ENCODE peak calls at places on chromosomes 7 and 10, in eight cellular contexts. Y, J, E, X, G, R, S and V are unnamed samples.

GRCh38 chr10:1752153-1752552 is 14.8 kb upstream of the ADARB2 start:
- DNase-seq in E (no peak), J (no peak), S (no peak), Y (no peak), X (no peak), G (no peak), R (no peak), V (no peak)

GRCh38 chr7:47973739-47974138 is 5.7 kb downstream of the HUS1 start:
- DNase-seq in X (no peak), J (no peak), E (no peak), Y (no peak), S (no peak), G (no peak), R (no peak), V (no peak)

GRCh38 chr10:89373916-89374711 is 3.7 kb upstream of the IFIT1B start:
- DNase-seq in Y (peak), R (peak), G (no peak), J (no peak), X (no peak), E (peak), S (peak), V (no peak)

GRCh38 chr7:104960741-104961479 is 53.1 kb upstream of the KMT2E start:
- DNase-seq in S (no peak), G (peak), X (no peak), J (no peak), R (no peak), Y (no peak), E (no peak), V (no peak)

GRCh38 chr7:148609045-148609725 is 18.6 kb downstream of the C7orf33 start:
- DNase-seq in R (peak), G (no peak), E (no peak), J (no peak), Y (no peak), X (no peak), S (no peak), V (no peak)

GRCh38 chr10:88318803-88319202 is 264.3 kb downstream of the RNLS start:
- DNase-seq in S (no peak), G (no peak), X (no peak), J (no peak), E (no peak), R (no peak), Y (no peak), V (no peak)

GRCh38 chr7:43112941-43113621 is 634 bp downstream of the HECW1 start:
- DNase-seq in G (peak), Y (no peak), E (peak), J (peak), S (no peak), R (peak), X (no peak), V (no peak)

GRCh38 chr10:60271319-60272040 is 118.2 kb downstream of the ANK3 start:
- DNase-seq in X (no peak), Y (no peak), S (no peak), G (no peak), J (no peak), R (no peak), E (no peak), V (no peak)

GRCh38 chr10:123512881-123513822 is 153.0 kb upstream of the GPR26 start:
- DNase-seq in X (no peak), G (no peak), J (no peak), E (no peak), Y (no peak), R (no peak), S (no peak), V (no peak)

GRCh38 chr10:76918106-76918505 is 719.5 kb downstream of the KCNMA1 start:
- DNase-seq in R (no peak), E (no peak), J (no peak), Y (no peak), X (no peak), G (no peak), S (no peak), V (no peak)

GRCh38 chr10:51204076-51204475 is 129.8 kb downstream of the PRKG1 start:
- DNase-seq in S (no peak), R (no peak), E (no peak), Y (no peak), G (no peak), X (no peak), J (no peak), V (no peak)

GRCh38 chr7:111835066-111835465 is 272.8 kb upstream of the IMMP2L start:
- DNase-seq in Y (no peak), J (no peak), S (peak), R (peak), G (peak), X (peak), E (no peak), V (no peak)

GRCh38 chr10:128869101-128869712 is 597.8 kb upstream of the MGMT start:
- DNase-seq in X (no peak), G (no peak), J (no peak), E (no peak), S (no peak), R (no peak), Y (no peak), V (no peak)

GRCh38 chr7:19368540-19368939 is 223.3 kb upstream of the FERD3L start:
- DNase-seq in R (no peak), X (no peak), J (no peak), Y (no peak), E (no peak), S (no peak), G (no peak), V (no peak)

GRCh38 chr10:80660736-80661135 is 123.0 kb downstream of the SH2D4B start:
- DNase-seq in X (no peak), S (no peak), R (no peak), E (no peak), J (no peak), G (peak), Y (peak), V (no peak)

GRCh38 chr10:98433881-98434732 is 12.6 kb downstream of the HPS1 start:
- DNase-seq in G (peak), E (no peak), S (no peak), Y (no peak), X (peak), J (no peak), R (peak), V (no peak)

GRCh38 chr10:100370561-100370975 is 23.5 kb downstream of the SCD start:
- DNase-seq in X (no peak), S (peak), J (no peak), E (no peak), Y (no peak), G (peak), R (peak), V (peak)

GRCh38 chr7:158894825-158895224 is 38.5 kb downstream of the DYNC2I1 start:
- DNase-seq in J (no peak), Y (no peak), S (no peak), R (no peak), E (no peak), G (no peak), X (no peak), V (no peak)

GRCh38 chr7:35761882-35762720 is 38.8 kb upstream of the SEPTIN7 start:
- DNase-seq in E (no peak), X (no peak), S (no peak), J (no peak), R (peak), Y (no peak), G (peak), V (no peak)

DNA sequence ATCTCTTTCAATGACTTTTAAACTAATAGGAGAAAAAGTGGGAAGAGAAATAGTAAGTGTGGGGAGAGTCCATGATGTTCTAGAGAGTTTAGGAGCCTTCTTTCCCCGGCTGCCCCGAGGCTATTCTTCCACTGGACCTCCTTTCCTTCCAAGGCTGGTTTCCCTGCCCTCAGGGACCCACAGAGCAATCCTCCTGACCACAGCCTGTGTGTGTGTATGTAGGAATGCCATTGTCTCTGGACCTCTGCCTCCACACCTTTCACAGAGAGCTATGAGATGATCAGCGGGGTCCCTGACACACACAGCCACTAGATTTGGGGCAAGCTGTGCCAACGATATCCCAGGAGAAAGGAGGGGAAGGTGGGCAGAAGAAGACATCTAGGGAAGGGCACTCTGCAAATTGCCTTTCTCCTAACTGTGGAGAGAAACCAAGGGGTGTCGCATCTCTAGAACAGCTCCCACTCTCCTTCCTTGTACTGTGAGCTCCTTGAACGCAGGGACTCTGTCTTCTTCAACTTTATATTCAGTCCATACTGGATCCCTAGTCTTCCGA is 13.3 kb upstream of the CHCHD3 start:
- DNase-seq in X (no peak), J (no peak), E (no peak), Y (no peak), G (peak), R (no peak), S (no peak), V (no peak)
- H3K4me3 ChIP-seq in X (no peak), J (no peak), E (no peak), Y (no peak), G (no peak), R (no peak), S (no peak), V (no peak)

DNA sequence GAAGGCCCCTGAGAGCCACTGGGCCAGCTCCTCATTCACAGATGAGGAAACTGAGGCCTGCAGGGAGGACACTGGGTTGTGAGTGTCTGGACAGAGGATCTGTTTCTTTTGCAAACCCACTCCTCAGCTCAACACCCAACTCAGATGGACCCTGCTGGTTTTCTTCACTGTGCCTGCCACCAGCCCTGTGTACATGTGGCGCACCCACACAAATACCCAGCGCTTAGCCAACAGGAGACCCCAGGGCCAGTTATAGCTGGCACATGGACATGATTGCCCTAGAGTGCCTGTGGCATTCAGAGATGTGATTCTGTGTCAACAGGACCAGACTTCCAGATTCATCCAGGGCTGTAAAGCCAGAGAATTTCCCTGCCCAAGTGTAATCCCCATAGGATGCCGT is 12.4 kb downstream of the PODXL start:
- DNase-seq in S (no peak), G (no peak), R (no peak), X (no peak), J (no peak), Y (no peak), E (no peak), V (no peak)
- H3K4me3 ChIP-seq in S (no peak), G (no peak), R (no peak), X (no peak), J (no peak), Y (no peak), E (no peak), V (no peak)

GRCh38 chr10:10794056-10794455 is 223.6 kb upstream of the CELF2 start:
- DNase-seq in E (no peak), Y (no peak), S (no peak), R (no peak), J (no peak), G (peak), X (no peak), V (no peak)
- H3K4me3 ChIP-seq in E (no peak), Y (no peak), S (no peak), R (no peak), J (no peak), G (no peak), X (no peak), V (no peak)

GRCh38 chr10:29734640-29734979 is 99.8 kb upstream of the SVIL start:
- DNase-seq in J (no peak), G (no peak), X (no peak), R (no peak), S (no peak), E (no peak), Y (no peak), V (no peak)

GRCh38 chr10:29736325-29737208 is 101.8 kb upstream of the SVIL start:
- DNase-seq in S (no peak), Y (peak), J (peak), R (peak), E (peak), G (peak), X (no peak), V (no peak)

GRCh38 chr10:29734980-29735627 is 100.3 kb upstream of the SVIL start:
- DNase-seq in J (peak), S (no peak), Y (peak), E (peak), X (no peak), R (no peak), G (peak), V (peak)

GRCh38 chr10:29735628-29736324 is 101.0 kb upstream of the SVIL start:
- DNase-seq in Y (peak), E (peak), S (no peak), R (peak), G (peak), J (peak), X (no peak), V (peak)

DNA sequence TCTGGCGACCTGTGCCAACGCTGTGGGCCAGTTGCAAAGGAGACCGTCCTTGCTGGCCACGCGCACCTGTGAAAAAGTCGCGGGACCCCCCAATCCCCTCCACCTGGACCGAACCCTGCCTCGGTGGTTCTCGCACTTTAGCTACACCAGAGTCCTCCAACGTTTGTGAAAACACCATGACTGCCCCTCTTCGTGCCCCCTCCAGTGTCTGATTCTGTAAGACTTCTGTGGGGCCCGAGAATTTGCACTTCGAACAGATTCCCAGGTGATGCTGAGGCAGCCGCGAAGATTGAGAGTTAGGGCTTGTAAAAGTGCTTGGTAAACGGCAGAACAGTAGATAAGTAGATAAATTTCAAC is 102.4 kb upstream of the SVIL start:
- DNase-seq in R (no peak), E (no peak), S (no peak), J (no peak), Y (no peak), X (no peak), G (no peak), V (no peak)
- H3K4me3 ChIP-seq in R (peak), E (peak), S (no peak), J (peak), Y (peak), X (peak), G (no peak), V (no peak)

DNA sequence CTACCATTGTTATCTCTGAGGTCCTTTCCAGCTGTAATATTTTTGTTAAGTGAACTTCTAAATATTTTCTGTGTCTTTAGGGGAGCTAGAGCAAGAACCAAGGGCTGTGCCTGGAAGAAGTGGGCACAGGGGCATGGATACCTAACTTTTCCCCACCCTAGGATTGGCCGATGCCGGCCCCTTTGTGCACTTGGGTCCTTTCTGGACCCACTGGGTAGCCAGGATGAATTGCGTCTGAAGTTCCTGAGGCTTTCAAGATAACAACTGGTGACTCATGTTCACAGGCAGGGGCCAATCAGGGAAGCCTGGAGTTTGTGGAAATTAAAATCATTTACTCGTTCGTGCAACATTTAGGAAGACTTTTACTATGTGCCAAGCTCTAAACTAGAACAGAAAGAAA is 758 bp downstream of the DPCD start:
- DNase-seq in Y (no peak), J (no peak), R (peak), E (no peak), S (peak), X (no peak), G (no peak), V (no peak)
- H3K4me3 ChIP-seq in Y (peak), J (no peak), R (peak), E (peak), S (peak), X (peak), G (no peak), V (peak)

DNA sequence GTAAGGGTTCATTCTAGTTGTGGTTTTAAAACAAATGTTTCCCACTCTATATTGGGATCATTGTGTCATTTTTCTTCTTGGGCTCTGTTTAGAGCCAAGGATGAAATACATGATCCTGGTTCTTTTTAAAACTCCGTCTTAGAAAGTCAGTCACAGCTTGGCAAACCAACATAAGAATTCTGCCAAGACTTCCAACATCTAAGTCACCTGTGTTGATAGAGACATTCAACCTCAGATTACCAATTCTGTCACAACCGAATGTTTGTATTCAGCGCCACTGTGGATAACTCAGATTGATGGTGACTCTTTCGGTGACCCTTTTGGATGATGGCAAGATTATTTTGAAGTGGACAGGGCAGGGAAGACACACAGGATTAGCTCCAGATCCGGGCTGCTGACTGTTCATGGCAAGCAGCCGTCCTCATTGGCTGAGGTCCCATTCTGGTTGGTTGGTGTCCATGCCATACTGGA is 255.4 kb downstream of the ARHGAP21 start:
- DNase-seq in R (no peak), J (no peak), X (no peak), E (no peak), G (no peak), Y (peak), S (no peak), V (no peak)
- H3K4me3 ChIP-seq in R (no peak), J (no peak), X (peak), E (no peak), G (no peak), Y (no peak), S (no peak), V (no peak)

GRCh38 chr7:3028071-3028766 is 15.4 kb downstream of the CARD11 start:
- DNase-seq in G (peak), E (no peak), Y (no peak), X (no peak), S (no peak), J (no peak), R (peak), V (no peak)
- H3K4me3 ChIP-seq in G (no peak), E (no peak), Y (no peak), X (peak), S (no peak), J (no peak), R (no peak), V (no peak)

GRCh38 chr7:29249383-29249750 is 54.8 kb downstream of the CHN2 start:
- DNase-seq in Y (no peak), J (no peak), S (no peak), X (no peak), E (no peak), G (no peak), R (no peak), V (no peak)

GRCh38 chr7:29248713-29249382 is 54.3 kb downstream of the CHN2 start:
- DNase-seq in Y (no peak), G (peak), X (no peak), E (no peak), R (no peak), J (no peak), S (no peak), V (no peak)

GRCh38 chr7:29249860-29250259 is 55.3 kb downstream of the CHN2 start:
- DNase-seq in S (no peak), R (no peak), G (no peak), E (no peak), Y (no peak), J (no peak), X (no peak), V (no peak)

GRCh38 chr7:29247232-29247961 is 52.8 kb downstream of the CHN2 start:
- DNase-seq in R (no peak), E (no peak), S (no peak), Y (no peak), J (no peak), X (no peak), G (no peak), V (no peak)

DNA sequence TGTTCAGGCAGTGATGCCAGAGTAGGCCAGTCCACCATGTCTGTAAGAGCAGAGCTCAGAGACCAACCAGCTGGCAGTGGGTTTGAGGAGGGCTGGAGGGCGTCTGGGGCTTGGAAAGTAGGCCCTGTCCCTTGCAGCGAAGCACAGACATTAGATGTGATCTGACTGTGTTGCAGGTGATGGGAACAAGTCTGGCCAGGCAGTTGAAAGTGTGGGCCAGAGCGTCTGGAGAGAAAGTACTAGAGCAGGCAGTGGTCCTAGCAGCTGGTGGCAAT is 53.3 kb downstream of the CHN2 start:
- DNase-seq in G (no peak), X (no peak), E (no peak), R (no peak), J (no peak), S (no peak), Y (no peak), V (no peak)
- H3K4me3 ChIP-seq in G (no peak), X (no peak), E (no peak), R (no peak), J (no peak), S (no peak), Y (no peak), V (no peak)

GRCh38 chr7:88307412-88307811 is 718 bp upstream of the STEAP4 start:
- DNase-seq in X (no peak), J (no peak), Y (peak), S (no peak), R (no peak), E (no peak), G (no peak), V (no peak)

GRCh38 chr7:88307841-88308240 is 1.1 kb upstream of the STEAP4 start:
- DNase-seq in S (no peak), R (no peak), Y (no peak), X (no peak), G (peak), E (no peak), J (no peak), V (no peak)

GRCh38 chr7:88306590-88307048 is at the start of gene STEAP4:
- DNase-seq in E (peak), X (no peak), J (peak), Y (peak), R (peak), G (peak), S (no peak), V (no peak)

GRCh38 chr7:88302486-88302885 is 4.2 kb downstream of the STEAP4 start:
- DNase-seq in G (no peak), S (no peak), J (no peak), R (no peak), E (no peak), X (no peak), Y (no peak), V (no peak)

GRCh38 chr7:88305044-88305443 is 1.6 kb downstream of the STEAP4 start:
- DNase-seq in S (no peak), Y (no peak), G (no peak), X (no peak), R (no peak), E (no peak), J (no peak), V (no peak)
- H3K4me3 ChIP-seq in S (no peak), Y (peak), G (no peak), X (no peak), R (no peak), E (no peak), J (no peak), V (no peak)

GRCh38 chr10:35639651-35640311 is 2.3 kb downstream of the FZD8 start:
- DNase-seq in E (peak), X (no peak), Y (no peak), G (no peak), J (peak), S (no peak), R (peak), V (no peak)
- H3K4me3 ChIP-seq in E (peak), X (peak), Y (peak), G (peak), J (peak), S (peak), R (peak), V (no peak)